ENCODE peak calls at places on chromosomes 5 and 9, in seven cellular contexts. W, F, U, X, G, T and R are unnamed samples.

GRCh38 chr9:125759812-125760134 is 12.6 kb downstream of the PBX3 start:
- DNase-seq in W (no peak), F (peak), U (no peak), X (no peak), G (no peak), T (no peak), R (peak)

GRCh38 chr5:109947667-109948066 is 257.9 kb downstream of the MAN2A1 start:
- DNase-seq in W (no peak), F (no peak), U (no peak), X (no peak), G (no peak), T (no peak), R (no peak)

GRCh38 chr5:134549714-134550113 is 24.2 kb downstream of the JADE2 start:
- DNase-seq in W (no peak), F (no peak), U (no peak), X (peak), G (no peak), T (no peak), R (peak)

GRCh38 chr5:43967165-43967564 is 364.2 kb downstream of the NNT start:
- DNase-seq in W (no peak), F (no peak), U (no peak), X (no peak), G (no peak), T (no peak), R (peak)

GRCh38 chr9:37602817-37603216 is 10.4 kb upstream of the TOMM5 start:
- DNase-seq in W (no peak), F (no peak), U (peak), X (no peak), G (peak), T (no peak), R (no peak)

GRCh38 chr9:84339951-84340350 is 607 bp downstream of the SLC28A3 start:
- DNase-seq in W (no peak), F (no peak), U (no peak), X (no peak), G (no peak), T (no peak), R (no peak)

GRCh38 chr9:131543141-131543540 is 2.2 kb upstream of the PRRT1B start:
- DNase-seq in W (no peak), F (no peak), U (no peak), X (no peak), G (no peak), T (no peak), R (no peak)

GRCh38 chr9:137630684-137631083 is 11.9 kb downstream of the EHMT1 start:
- DNase-seq in W (no peak), F (no peak), U (no peak), X (no peak), G (no peak), T (no peak), R (no peak)

GRCh38 chr9:137029058-137029922 is 1.3 kb upstream of the ABCA2 start:
- DNase-seq in W (no peak), F (peak), U (peak), X (peak), G (peak), T (peak), R (peak)

GRCh38 chr9:10396641-10397040 is 216.2 kb downstream of the PTPRD start:
- DNase-seq in W (no peak), F (no peak), U (no peak), X (no peak), G (no peak), T (no peak), R (no peak)

GRCh38 chr9:84940294-84940693 is 270.8 kb downstream of the NTRK2 start:
- DNase-seq in W (no peak), F (no peak), U (no peak), X (no peak), G (no peak), T (no peak), R (no peak)

GRCh38 chr9:107332883-107333282 is 49.8 kb downstream of the RAD23B start:
- DNase-seq in W (no peak), F (no peak), U (no peak), X (no peak), G (no peak), T (no peak), R (no peak)

GRCh38 chr9:86217076-86217475 is 42.4 kb downstream of the C9orf153 start:
- DNase-seq in W (no peak), F (no peak), U (no peak), X (no peak), G (no peak), T (no peak), R (no peak)

GRCh38 chr9:133137451-133138231 is 16.6 kb upstream of the RALGDS start:
- DNase-seq in W (no peak), F (no peak), U (no peak), X (no peak), G (no peak), T (no peak), R (no peak)

GRCh38 chr9:133141833-133142594 is 21.0 kb upstream of the RALGDS start:
- DNase-seq in W (no peak), F (no peak), U (no peak), X (no peak), G (peak), T (no peak), R (no peak)

GRCh38 chr9:133139246-133140173 is 18.5 kb upstream of the RALGDS start:
- DNase-seq in W (no peak), F (no peak), U (no peak), X (no peak), G (no peak), T (no peak), R (no peak)

GRCh38 chr9:133140606-133141005 is 19.6 kb upstream of the RALGDS start:
- DNase-seq in W (no peak), F (no peak), U (no peak), X (no peak), G (no peak), T (no peak), R (no peak)

GRCh38 chr9:133140174-133140505 is 19.1 kb upstream of the RALGDS start:
- DNase-seq in W (no peak), F (no peak), U (no peak), X (no peak), G (peak), T (no peak), R (no peak)
- TF ChIP-seq CTCF in W (no peak), F (no peak), U (no peak), X (no peak), G (peak), T (no peak), R (no peak)

GRCh38 chr9:16154570-16155078 is 601.8 kb downstream of the CCDC171 start:
- DNase-seq in W (no peak), F (peak), U (peak), X (no peak), G (peak), T (peak), R (peak)
- TF ChIP-seq CTCF in W (peak), F (peak), U (peak), X (no peak), G (peak), T (peak), R (peak)

GRCh38 chr9:34375901-34376595 is 650 bp downstream of the MYORG start:
- DNase-seq in W (no peak), F (peak), U (peak), X (no peak), G (peak), T (peak), R (peak)
- TF ChIP-seq CTCF in W (no peak), F (peak), U (peak), X (no peak), G (peak), T (no peak), R (no peak)

DNA sequence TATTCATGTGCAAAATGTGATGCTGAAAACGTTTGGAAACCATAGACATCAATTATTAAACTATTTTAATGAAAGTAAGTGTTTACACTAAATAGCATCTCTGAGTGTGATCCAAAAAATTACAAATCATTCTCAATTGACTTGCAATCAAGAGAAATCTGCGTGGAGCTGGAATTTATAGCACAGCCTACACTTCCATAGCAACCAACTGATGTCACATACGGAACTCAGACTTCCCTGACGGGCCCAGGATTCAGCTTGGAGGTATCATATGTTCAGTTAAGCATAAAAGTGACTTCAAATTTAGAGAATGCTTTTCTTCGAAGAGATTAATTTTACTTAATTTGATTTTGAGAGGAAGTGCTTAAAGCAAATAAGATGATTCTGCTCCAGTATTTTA is 94.5 kb upstream of the EQTN start:
- DNase-seq in W (no peak), F (no peak), U (no peak), X (no peak), G (no peak), T (no peak), R (no peak)
- TF ChIP-seq CTCF in W (no peak), F (no peak), U (no peak), X (no peak), G (no peak), T (no peak), R (no peak)

GRCh38 chr5:76545184-76545583 is 78.0 kb downstream of the F2RL2 start:
- DNase-seq in W (no peak), F (no peak), U (no peak), X (no peak), G (no peak), T (no peak), R (no peak)

GRCh38 chr5:76542887-76543690 is 80.1 kb downstream of the F2RL2 start:
- DNase-seq in W (no peak), F (no peak), U (no peak), X (peak), G (peak), T (no peak), R (no peak)

GRCh38 chr5:76546497-76547102 is 76.6 kb downstream of the F2RL2 start:
- DNase-seq in W (no peak), F (no peak), U (no peak), X (no peak), G (no peak), T (no peak), R (no peak)

GRCh38 chr5:76542236-76542635 is 81.0 kb downstream of the F2RL2 start:
- DNase-seq in W (no peak), F (no peak), U (no peak), X (no peak), G (no peak), T (no peak), R (no peak)

DNA sequence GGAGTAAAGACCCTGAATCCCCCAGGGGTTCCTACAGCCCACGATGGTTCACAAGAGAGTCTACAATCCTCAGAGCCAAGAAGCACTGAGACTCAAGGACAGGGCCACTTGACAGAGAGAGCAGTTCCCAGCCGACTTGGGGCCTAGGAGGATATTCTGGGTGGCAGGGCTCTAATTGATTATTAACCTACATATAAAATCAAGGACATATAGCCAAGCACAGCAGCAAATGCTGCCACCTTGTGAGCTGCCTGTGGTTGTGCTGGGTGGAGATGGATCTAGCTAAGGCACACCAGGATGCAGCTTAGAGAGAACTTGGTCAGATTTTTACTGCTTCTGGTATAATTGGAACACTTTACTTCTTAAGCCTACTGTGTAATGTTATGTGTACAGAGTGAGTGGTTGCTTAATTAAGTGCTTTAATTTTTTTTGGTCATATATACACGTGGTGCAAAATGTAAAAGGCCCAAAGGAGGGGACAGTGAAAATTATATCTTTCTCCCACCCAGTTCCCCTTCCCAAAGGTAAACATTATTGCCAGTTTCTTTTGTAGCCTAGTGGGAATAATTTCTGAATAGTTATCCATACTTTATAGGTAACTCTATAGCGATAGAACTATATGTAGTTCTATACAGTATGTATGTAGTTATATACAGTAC is 78.8 kb downstream of the F2RL2 start:
- DNase-seq in W (no peak), F (peak), U (peak), X (peak), G (peak), T (peak), R (peak)
- TF ChIP-seq CTCF in W (no peak), F (peak), U (peak), X (peak), G (peak), T (peak), R (peak)

GRCh38 chr5:23330726-23331125 is 176.7 kb upstream of the PRDM9 start:
- DNase-seq in W (no peak), F (no peak), U (no peak), X (no peak), G (no peak), T (no peak), R (no peak)

DNA sequence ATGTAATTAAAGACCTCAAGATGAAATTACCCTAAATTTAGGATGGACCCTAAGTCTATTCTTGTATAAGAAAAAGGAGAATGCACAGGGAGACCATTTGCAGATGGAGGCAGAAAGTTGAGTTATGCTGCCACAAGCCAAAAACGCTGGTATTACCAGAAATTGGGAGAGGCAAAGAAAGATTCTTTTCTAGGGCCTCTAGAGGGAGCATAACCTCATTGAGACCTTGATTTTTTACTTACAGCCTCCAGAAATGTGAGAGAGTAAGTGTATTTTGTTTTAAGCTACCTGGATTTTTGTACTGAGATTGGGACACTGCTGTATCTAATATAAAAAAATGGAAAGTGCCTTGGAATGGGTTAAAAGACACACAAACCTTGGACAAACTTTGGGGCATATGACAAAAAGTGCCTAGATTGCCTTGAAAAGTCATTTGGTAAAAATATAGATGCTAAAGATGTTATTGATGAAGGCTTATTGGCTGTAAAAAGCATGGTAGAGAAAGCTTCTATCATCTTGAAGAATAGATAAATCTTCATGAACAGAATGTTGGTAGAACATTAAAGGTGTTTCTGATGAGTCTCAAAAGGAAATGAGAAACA is 174.7 kb upstream of the PRDM9 start:
- DNase-seq in W (no peak), F (no peak), U (no peak), X (no peak), G (no peak), T (no peak), R (no peak)
- TF ChIP-seq CTCF in W (no peak), F (peak), U (peak), X (no peak), G (no peak), T (no peak), R (no peak)

GRCh38 chr5:80481019-80481893 is 6.6 kb upstream of the FAM151B start:
- DNase-seq in W (no peak), F (peak), U (peak), X (peak), G (peak), T (peak), R (peak)
- TF ChIP-seq CTCF in W (peak), F (peak), U (peak), X (peak), G (peak), T (peak), R (peak)

DNA sequence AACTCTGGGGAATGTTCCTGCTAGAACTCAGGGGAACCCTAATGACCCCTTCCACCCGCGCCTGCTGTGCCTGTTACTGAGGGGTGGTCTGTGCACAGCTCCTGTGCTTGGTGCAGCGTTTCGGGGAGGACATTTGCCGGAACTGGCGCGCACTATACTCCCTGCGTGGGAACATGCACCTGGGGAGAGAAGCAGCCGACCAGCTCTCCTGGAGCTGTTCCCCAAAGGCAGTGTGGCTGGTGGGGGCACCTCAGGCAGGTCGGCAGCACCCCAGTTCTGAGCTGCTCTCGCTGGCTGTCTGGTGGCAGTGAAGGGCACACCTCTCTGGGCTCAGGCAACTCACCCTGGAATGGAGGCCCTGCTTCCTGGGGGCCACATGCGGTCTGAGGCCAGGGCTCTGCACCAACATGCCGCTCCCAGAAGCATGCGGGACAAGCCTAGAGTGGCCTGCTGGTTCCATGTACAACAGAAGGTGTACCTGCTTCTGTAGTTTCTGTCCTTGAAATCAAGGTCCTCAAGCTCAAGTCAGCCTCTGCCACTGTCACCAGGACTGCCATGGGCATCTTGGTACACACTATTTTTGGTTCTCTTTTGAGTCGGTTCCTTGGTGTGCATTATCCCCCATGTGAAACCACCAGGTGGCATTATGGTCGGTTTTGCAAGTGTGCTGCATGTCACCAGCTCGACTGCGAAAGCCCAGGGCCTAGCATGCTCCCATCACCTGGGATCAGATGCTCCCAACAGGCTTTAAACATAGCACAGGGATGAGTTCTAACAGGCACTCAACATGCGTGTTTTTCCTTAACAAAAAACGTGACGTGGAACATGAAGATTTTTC is 7.8 kb upstream of the MRNIP start:
- DNase-seq in W (no peak), F (no peak), U (peak), X (no peak), G (no peak), T (no peak), R (no peak)
- TF ChIP-seq CTCF in W (no peak), F (no peak), U (peak), X (no peak), G (no peak), T (no peak), R (no peak)